ENCODE peak calls at places on chromosomes 4 and X, in four cellular contexts. N is thoracic aorta; H is CD4-positive, alpha-beta T cell; A is ovary. M is an unnamed sample.

GRCh38 chrX:20594985-20595384 is 328.3 kb upstream of the RPS6KA3 start:
- DNase-seq in N (no peak), H (no peak), A (no peak), M (no peak)

GRCh38 chr4:157792716-157793115 is 380.1 kb downstream of the GASK1B start:
- DNase-seq in A (no peak), N (no peak), H (no peak), M (no peak)

GRCh38 chr4:154485127-154485773 is 6.3 kb downstream of the DCHS2 start:
- DNase-seq in A (no peak), H (no peak), N (no peak), M (no peak)

GRCh38 chr4:55553442-55553841 is 6.7 kb upstream of the CLOCK start:
- DNase-seq in A (peak), H (no peak), N (peak), M (no peak)

GRCh38 chr4:11805837-11806236 is 377.1 kb upstream of the HS3ST1 start:
- DNase-seq in N (no peak), A (no peak), H (no peak), M (no peak)

GRCh38 chr4:2835978-2836377 is 7.7 kb upstream of the ADD1 start:
- DNase-seq in H (no peak), A (no peak), N (no peak), M (no peak)

GRCh38 chr4:165874799-165875371 is 1.8 kb downstream of the TLL1 start:
- DNase-seq in H (no peak), A (no peak), N (no peak), M (no peak)

GRCh38 chr4:140944539-140944938 is 188.4 kb upstream of the TBC1D9 start:
- DNase-seq in H (no peak), N (no peak), A (no peak), M (no peak)

GRCh38 chr4:101136373-101137370 is 210.7 kb downstream of the PPP3CA start:
- DNase-seq in A (no peak), N (no peak), H (no peak), M (no peak)

GRCh38 chrX:46759645-46759974 is 692 bp upstream of the SLC9A7 start:
- DNase-seq in A (no peak), H (no peak), N (no peak), M (no peak)

GRCh38 chr4:101155368-101155767 is 192.0 kb downstream of the PPP3CA start:
- DNase-seq in A (no peak), H (no peak), N (no peak), M (no peak)

GRCh38 chr4:57989430-57989829 is 879.2 kb upstream of the IGFBP7 start:
- DNase-seq in N (no peak), H (no peak), A (no peak), M (no peak)

GRCh38 chr4:158446106-158446505 is 75.6 kb upstream of the RXFP1 start:
- DNase-seq in H (no peak), N (no peak), A (no peak), M (no peak)

GRCh38 chr4:139768913-139769312 is 103.3 kb downstream of the MGST2 start:
- DNase-seq in H (no peak), A (no peak), N (no peak), M (no peak)
- TF ChIP-seq CTCF in H (no peak), A (no peak), N (no peak), M (no peak)

GRCh38 chr4:19038231-19038630 is 1016.7 kb upstream of the LCORL start:
- DNase-seq in N (no peak), H (no peak), A (no peak), M (no peak)
- H3K27ac ChIP-seq in N (no peak), H (no peak), A (no peak), M (no peak)

GRCh38 chr4:72432282-72432681 is 136.7 kb downstream of the ADAMTS3 start:
- DNase-seq in H (no peak), A (no peak), N (no peak), M (no peak)
- TF ChIP-seq CTCF in H (no peak), A (no peak), N (no peak), M (no peak)

GRCh38 chrX:154819771-154820341 is 14.6 kb upstream of the MPP1 start:
- DNase-seq in N (no peak), A (no peak), H (no peak), M (no peak)
- H3K27ac ChIP-seq in N (no peak), A (no peak), H (no peak), M (no peak)

GRCh38 chr4:109315818-109316217 is 13.4 kb upstream of the COL25A1 start:
- DNase-seq in H (no peak), A (no peak), N (no peak), M (no peak)
- TF ChIP-seq CTCF in H (no peak), A (no peak), N (no peak), M (no peak)

GRCh38 chr4:13516315-13516860 is 27.9 kb downstream of the NKX3-2 start:
- DNase-seq in H (no peak), A (no peak), N (no peak), M (no peak)
- H3K27ac ChIP-seq in H (no peak), A (no peak), N (no peak), M (no peak)

DNA sequence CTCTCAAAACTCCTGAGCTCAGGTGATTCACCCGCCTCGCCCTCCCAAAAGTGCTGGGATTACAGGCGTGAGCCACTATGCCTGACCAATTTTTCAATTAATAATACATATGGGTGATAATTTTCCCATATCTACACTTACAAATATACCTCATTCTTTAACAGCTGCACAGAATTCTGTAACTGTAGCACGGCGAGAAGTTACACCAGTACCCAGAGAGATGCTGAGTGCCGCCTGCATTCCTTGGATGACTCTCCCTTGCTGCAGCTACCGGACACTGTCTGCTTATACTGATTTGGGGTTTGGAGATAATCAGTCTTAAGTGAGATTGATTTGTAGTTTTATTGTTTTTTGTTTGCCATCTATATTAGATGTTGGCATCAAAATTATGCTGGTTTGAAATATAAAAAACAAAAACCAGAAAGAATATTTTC is 5.8 kb downstream of the TIFA start:
- DNase-seq in A (no peak), N (no peak), H (no peak), M (no peak)
- TF ChIP-seq CTCF in A (no peak), N (no peak), H (no peak), M (no peak)

DNA sequence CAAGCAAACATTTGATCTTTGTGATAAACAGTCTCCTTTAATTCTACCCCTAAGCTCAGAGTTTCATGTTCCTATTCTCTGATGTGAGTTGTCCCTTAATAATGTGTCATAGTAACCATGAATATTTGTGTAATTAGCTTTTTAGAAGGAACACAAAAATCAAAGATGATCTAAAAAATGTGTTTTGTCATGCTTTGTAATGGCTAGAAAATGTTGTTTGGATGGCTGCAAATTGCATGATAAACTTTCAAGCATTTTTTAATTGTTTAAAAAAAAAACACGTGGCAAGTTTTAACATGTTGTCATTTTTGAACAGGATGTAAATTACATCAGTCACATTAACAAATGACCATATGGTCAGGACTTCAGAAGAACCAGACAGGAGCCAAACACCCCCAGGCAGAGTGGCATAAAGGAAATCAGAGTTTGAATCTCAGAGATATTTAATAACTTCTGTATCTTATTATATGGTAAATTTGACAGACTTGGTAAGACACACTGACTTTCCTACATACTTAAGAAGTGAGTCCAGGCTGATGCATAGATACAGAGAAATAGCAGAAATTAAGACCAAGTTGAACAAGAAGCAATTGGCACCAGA is 223.9 kb upstream of the VEGFC start:
- DNase-seq in N (no peak), H (no peak), A (no peak), M (no peak)
- H3K27ac ChIP-seq in N (no peak), H (no peak), A (no peak), M (no peak)